ENCODE peak calls at places on chromosomes 7 and 10, in eight cellular contexts. R is IMR-90, K is stomach, V is A549, X is NB4, G is ovary, T is tibial nerve, S is spleen. O is an unnamed sample.

GRCh38 chr10:71852335-71852937 is 1.4 kb upstream of the PSAP start:
- DNase-seq in R (no peak), K (peak), V (no peak), X (peak), G (no peak), T (no peak), S (peak), O (peak)

GRCh38 chr7:5635461-5636445 is 145.7 kb downstream of the RNF216 start:
- DNase-seq in R (no peak), K (no peak), V (no peak), X (no peak), G (no peak), T (no peak), S (peak), O (no peak)

GRCh38 chr10:34163075-34163905 is 651.8 kb downstream of the PARD3 start:
- DNase-seq in R (no peak), K (no peak), V (no peak), X (peak), G (no peak), T (no peak), S (no peak), O (no peak)

GRCh38 chr10:114762811-114763210 is 58.8 kb upstream of the FHIP2A start:
- DNase-seq in R (no peak), K (no peak), V (no peak), X (no peak), G (no peak), T (no peak), S (no peak), O (no peak)

GRCh38 chr7:80472491-80473200 is 39.2 kb downstream of the GNAT3 start:
- DNase-seq in R (no peak), K (no peak), V (no peak), X (no peak), G (no peak), T (no peak), S (no peak), O (no peak)

GRCh38 chr10:8254350-8254749 is 199.9 kb downstream of the GATA3 start:
- DNase-seq in R (no peak), K (no peak), V (no peak), X (no peak), G (no peak), T (no peak), S (no peak), O (no peak)

GRCh38 chr10:68560916-68561691 is 967 bp downstream of the TET1 start:
- DNase-seq in R (peak), K (no peak), V (no peak), X (peak), G (peak), T (no peak), S (no peak), O (peak)

GRCh38 chr7:41911792-41912191 is 208.9 kb upstream of the INHBA start:
- DNase-seq in R (peak), K (no peak), V (no peak), X (no peak), G (no peak), T (no peak), S (no peak), O (no peak)

GRCh38 chr10:119769886-119770285 is 44.0 kb downstream of the INPP5F start:
- DNase-seq in R (peak), K (no peak), V (no peak), X (no peak), G (no peak), T (no peak), S (no peak), O (no peak)

GRCh38 chr7:277228-277627 is 12.7 kb upstream of the FOXL3 start:
- DNase-seq in R (no peak), K (no peak), V (no peak), X (no peak), G (no peak), T (no peak), S (no peak), O (no peak)

GRCh38 chr10:30231071-30231652 is 117.9 kb downstream of the MTPAP start:
- DNase-seq in R (no peak), K (no peak), V (no peak), X (no peak), G (no peak), T (no peak), S (no peak), O (no peak)

GRCh38 chr7:73905360-73905759 is 44.4 kb downstream of the TMEM270 start:
- DNase-seq in R (no peak), K (no peak), V (no peak), X (peak), G (no peak), T (no peak), S (peak), O (no peak)

GRCh38 chr10:111524134-111524533 is 447.3 kb downstream of the ADRA2A start:
- DNase-seq in R (no peak), K (no peak), V (no peak), X (no peak), G (no peak), T (no peak), S (no peak), O (no peak)

GRCh38 chr10:13716161-13717071 is 129.7 kb downstream of the PRPF18 start:
- DNase-seq in R (peak), K (no peak), V (no peak), X (no peak), G (no peak), T (peak), S (no peak), O (no peak)

GRCh38 chr7:26735976-26736600 is 128.3 kb downstream of the SKAP2 start:
- DNase-seq in R (no peak), K (no peak), V (no peak), X (no peak), G (no peak), T (no peak), S (no peak), O (no peak)
- H3K4me3 ChIP-seq in R (no peak), K (no peak), V (no peak), X (no peak), G (no peak), T (no peak), S (no peak), O (no peak)

GRCh38 chr10:43408331-43408709 is 666 bp downstream of the HNRNPF start:
- DNase-seq in R (no peak), K (no peak), V (no peak), X (no peak), G (no peak), T (no peak), S (no peak), O (peak)
- TF ChIP-seq CTCF in R (no peak), K (peak), V (no peak), X (no peak), G (no peak), T (no peak), S (no peak), O (no peak)

GRCh38 chr7:17298840-17299476 is 506 bp downstream of the AHR start:
- DNase-seq in R (peak), K (peak), V (peak), X (peak), G (peak), T (peak), S (peak), O (peak)
- TF ChIP-seq POLR2A in R (no peak), K (no peak), V (no peak), X (peak), G (no peak), T (peak), S (no peak), O (peak)

GRCh38 chr10:101285519-101286070 is 56.3 kb upstream of the LBX1 start:
- DNase-seq in R (no peak), K (no peak), V (no peak), X (no peak), G (no peak), T (no peak), S (no peak), O (no peak)
- H3K4me3 ChIP-seq in R (no peak), K (no peak), V (no peak), X (no peak), G (no peak), T (no peak), S (no peak), O (no peak)

GRCh38 chr7:104156842-104157277 is 51.0 kb downstream of the ORC5 start:
- DNase-seq in R (peak), K (no peak), V (peak), X (peak), G (no peak), T (no peak), S (no peak), O (no peak)
- TF ChIP-seq CTCF in R (peak), K (peak), V (peak), X (peak), G (no peak), T (no peak), S (peak), O (no peak)

GRCh38 chr7:90244909-90245841 is at the start of gene CFAP69:
- DNase-seq in R (peak), K (peak), V (peak), X (peak), G (peak), T (peak), S (peak), O (peak)
- TF ChIP-seq POLR2A in R (no peak), K (no peak), V (peak), X (no peak), G (peak), T (no peak), S (no peak), O (peak)

DNA sequence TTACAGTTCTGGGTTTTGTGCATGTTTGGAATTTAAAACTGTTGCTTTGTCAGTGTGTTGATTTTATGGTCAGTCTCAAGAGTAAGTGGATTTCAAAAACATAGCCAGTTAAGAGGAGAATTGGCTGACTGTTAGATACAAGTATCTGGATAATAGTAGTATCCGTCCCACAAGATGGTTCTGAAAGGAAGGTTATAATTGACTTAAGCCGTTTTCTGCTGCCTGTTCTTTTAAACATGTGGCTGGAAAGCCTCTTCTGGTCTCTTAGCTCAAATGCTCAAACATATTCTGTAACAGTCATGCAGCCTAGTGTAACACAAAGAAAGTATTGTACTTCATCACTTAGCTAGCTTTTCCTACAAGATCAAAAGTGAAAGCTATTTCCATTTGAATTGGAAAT is 170.8 kb downstream of the POLR1F start:
- DNase-seq in R (no peak), K (no peak), V (no peak), X (no peak), G (no peak), T (no peak), S (no peak), O (no peak)
- H3K4me3 ChIP-seq in R (no peak), K (peak), V (no peak), X (no peak), G (no peak), T (no peak), S (no peak), O (no peak)

DNA sequence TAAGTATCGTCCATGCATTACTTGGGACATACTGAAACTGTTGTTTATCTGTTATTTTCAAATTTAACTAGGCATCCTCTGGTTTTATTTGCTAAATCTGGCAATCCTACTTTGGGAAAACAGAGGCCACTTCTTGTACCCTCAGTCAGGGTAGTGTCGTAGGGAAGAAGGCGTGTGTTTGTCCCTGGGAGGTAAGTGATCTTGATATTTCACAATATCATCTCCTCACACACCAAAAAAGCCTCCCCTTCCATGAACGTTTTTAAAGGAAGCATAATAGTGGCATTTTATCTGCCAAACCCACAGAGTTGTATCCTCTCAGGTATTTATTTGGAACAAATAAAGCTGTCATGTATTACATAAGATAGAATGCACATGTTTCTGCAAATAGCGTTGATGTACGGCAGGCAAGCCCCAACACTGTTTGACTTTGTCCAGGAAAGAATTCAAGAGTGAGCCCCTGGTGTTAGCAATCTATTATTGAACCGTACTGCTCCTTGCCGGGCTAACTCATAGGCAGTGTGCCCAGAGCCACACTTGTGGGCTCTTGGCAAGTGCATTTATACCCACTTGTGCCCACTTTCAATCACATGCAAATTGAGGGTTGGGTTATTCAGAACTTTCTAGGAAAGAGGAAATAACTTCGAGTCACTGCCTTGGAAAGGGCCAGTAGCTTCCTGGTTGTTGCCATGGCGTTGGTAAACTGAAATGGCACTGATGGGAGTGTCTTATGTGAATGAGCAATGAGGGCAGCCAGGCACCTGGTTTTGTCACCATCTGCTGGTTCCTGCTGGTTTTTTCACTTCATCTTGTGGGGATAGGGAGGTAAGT is 266.0 kb downstream of the USP6NL start:
- DNase-seq in R (no peak), K (no peak), V (peak), X (peak), G (no peak), T (no peak), S (no peak), O (no peak)
- TF ChIP-seq CTCF in R (no peak), K (no peak), V (no peak), X (peak), G (no peak), T (no peak), S (no peak), O (no peak)

DNA sequence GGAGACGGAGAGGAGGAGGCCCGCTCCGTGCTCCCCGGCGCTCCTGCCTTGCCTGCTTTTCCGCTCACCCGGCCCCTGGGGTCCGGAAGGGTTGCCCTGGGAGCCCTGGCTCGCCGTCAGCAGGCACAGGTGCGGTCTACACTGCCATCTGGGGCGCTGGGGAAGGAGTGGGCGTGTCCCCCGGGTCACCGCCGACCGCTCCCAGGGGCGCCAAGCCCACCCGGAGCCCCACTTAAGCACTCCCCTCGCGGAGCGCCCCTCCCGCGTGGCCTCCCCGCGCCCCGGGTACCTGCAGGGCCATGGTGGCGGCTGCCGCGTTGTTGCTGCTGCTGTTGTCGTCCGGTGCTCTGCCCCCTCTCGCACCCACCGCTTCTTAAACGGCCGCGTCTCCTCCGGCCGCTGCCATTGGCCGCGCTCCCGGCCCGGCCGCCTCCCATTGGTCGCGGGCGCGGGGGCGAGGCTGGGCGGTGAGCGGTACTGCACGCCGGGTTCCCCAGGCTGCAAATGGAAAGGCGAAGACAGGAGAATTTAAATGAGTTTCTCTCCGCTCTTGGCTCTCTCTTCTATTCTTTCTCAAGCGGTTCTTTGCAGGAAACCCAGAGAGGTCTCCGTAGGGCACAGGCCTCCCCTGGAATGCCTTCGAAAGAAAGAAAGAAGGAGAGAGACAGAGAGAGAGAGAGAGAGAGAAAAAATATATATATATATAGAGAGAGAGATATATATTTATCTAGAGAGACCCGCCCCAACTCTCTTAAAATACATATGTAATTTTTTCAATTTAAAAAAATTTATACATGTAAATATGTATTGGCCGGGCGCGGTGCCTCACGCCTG is at the start of gene ACBD7:
- DNase-seq in R (peak), K (peak), V (peak), X (peak), G (peak), T (peak), S (peak), O (peak)
- TF ChIP-seq POLR2A in R (no peak), K (no peak), V (no peak), X (peak), G (no peak), T (no peak), S (no peak), O (no peak)

DNA sequence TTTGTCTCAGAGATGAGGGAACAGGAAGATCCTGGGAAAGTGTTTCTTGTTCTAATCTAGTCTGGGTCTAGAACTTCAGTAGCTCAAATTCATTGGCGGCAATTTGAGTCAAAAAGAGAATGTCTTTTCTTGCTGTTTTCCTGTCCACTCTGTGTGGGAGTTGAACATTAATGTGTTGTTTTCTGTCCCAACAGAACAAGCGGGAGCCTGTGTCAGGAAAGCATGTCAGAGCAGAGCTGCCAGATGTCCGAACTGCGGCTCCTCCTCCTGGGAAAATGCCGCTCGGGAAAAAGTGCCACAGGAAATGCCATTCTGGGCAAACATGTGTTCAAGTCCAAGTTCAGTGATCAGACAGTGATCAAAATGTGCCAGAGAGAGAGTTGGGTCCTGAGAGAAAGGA is 16.0 kb downstream of the GIMAP8 start:
- DNase-seq in R (no peak), K (no peak), V (no peak), X (no peak), G (no peak), T (no peak), S (no peak), O (no peak)
- H3K4me3 ChIP-seq in R (no peak), K (no peak), V (no peak), X (no peak), G (no peak), T (no peak), S (peak), O (no peak)